ENCODE peak calls at places on chromosomes 7 and 10, in four cellular contexts. B is AG04450, C is upper lobe of right lung, J is spleen. M is an unnamed sample.

GRCh38 chr10:112208981-112209380 is 25.4 kb upstream of the GPAM start:
- DNase-seq in B (no peak), C (no peak), J (no peak), M (no peak)

GRCh38 chr7:103934508-103934907 is 55.0 kb downstream of the RELN start:
- DNase-seq in B (no peak), C (no peak), J (no peak), M (no peak)

GRCh38 chr7:151940048-151940845 is 16.0 kb upstream of the GALNTL5 start:
- DNase-seq in B (no peak), C (no peak), J (no peak), M (no peak)

GRCh38 chr7:130900471-130901076 is 166.6 kb upstream of the KLF14 start:
- DNase-seq in B (no peak), C (no peak), J (no peak), M (no peak)

GRCh38 chr7:17275749-17276671 is 22.4 kb upstream of the AHR start:
- DNase-seq in B (peak), C (no peak), J (no peak), M (no peak)

GRCh38 chr7:149790146-149790548 is 16.8 kb upstream of the ZNF467 start:
- DNase-seq in B (no peak), C (peak), J (peak), M (peak)

GRCh38 chr10:89147256-89147655 is 59.9 kb downstream of the CH25H start:
- DNase-seq in B (peak), C (no peak), J (no peak), M (no peak)

GRCh38 chr10:118931436-118931835 is 98.1 kb upstream of the NANOS1 start:
- DNase-seq in B (no peak), C (no peak), J (no peak), M (no peak)

GRCh38 chr7:27173412-27174076 is 576 bp downstream of the HOXA10 start:
- DNase-seq in B (no peak), C (peak), J (peak), M (no peak)

GRCh38 chr10:18140957-18141888 is 999 bp downstream of the CACNB2 start:
- DNase-seq in B (no peak), C (no peak), J (no peak), M (peak)

GRCh38 chr7:121298831-121299239 is 30.0 kb upstream of the WNT16 start:
- DNase-seq in B (no peak), C (no peak), J (no peak), M (no peak)

GRCh38 chr7:74453321-74454011 is at the start of gene GTF2IRD1:
- DNase-seq in B (peak), C (peak), J (no peak), M (peak)

GRCh38 chr7:50283206-50283605 is 21.3 kb upstream of the IKZF1 start:
- DNase-seq in B (no peak), C (no peak), J (no peak), M (no peak)

GRCh38 chr10:108782411-108782810 is 1140.9 kb downstream of the XPNPEP1 start:
- DNase-seq in B (no peak), C (no peak), J (no peak), M (no peak)

GRCh38 chr7:101792051-101792651 is 25.3 kb upstream of the CUX1 start:
- DNase-seq in B (no peak), C (peak), J (peak), M (no peak)

GRCh38 chr10:93139059-93139658 is 65.5 kb downstream of the CYP26A1 start:
- DNase-seq in B (no peak), C (no peak), J (no peak), M (no peak)

GRCh38 chr7:149627911-149628310 is 130.3 kb upstream of the ZNF746 start:
- DNase-seq in B (no peak), C (no peak), J (no peak), M (no peak)

GRCh38 chr7:90409667-90410066 is 6.4 kb downstream of the CLDN12 start:
- DNase-seq in B (no peak), C (no peak), J (no peak), M (no peak)

GRCh38 chr10:125824736-125825135 is 1.4 kb downstream of the BCCIP start:
- DNase-seq in B (no peak), C (no peak), J (no peak), M (no peak)

GRCh38 chr7:1700536-1701333 is 30.7 kb downstream of the ELFN1 start:
- DNase-seq in B (no peak), C (peak), J (peak), M (no peak)

GRCh38 chr7:95096123-95096395 is 188.7 kb downstream of the PPP1R9A start:
- DNase-seq in B (no peak), C (no peak), J (no peak), M (no peak)

GRCh38 chr10:114058297-114058696 is 14.6 kb downstream of the ADRB1 start:
- DNase-seq in B (no peak), C (no peak), J (no peak), M (no peak)

GRCh38 chr7:133310232-133310852 is 57.5 kb downstream of the EXOC4 start:
- DNase-seq in B (no peak), C (no peak), J (no peak), M (no peak)

GRCh38 chr10:16919076-16919972 is 102.1 kb upstream of the RSU1 start:
- DNase-seq in B (no peak), C (no peak), J (no peak), M (no peak)

GRCh38 chr10:16910795-16911164 is 93.6 kb upstream of the RSU1 start:
- DNase-seq in B (no peak), C (no peak), J (no peak), M (no peak)

GRCh38 chr10:16916496-16916895 is 99.3 kb upstream of the RSU1 start:
- DNase-seq in B (no peak), C (no peak), J (no peak), M (no peak)

GRCh38 chr10:16913266-16913665 is 96.0 kb upstream of the RSU1 start:
- DNase-seq in B (no peak), C (no peak), J (no peak), M (no peak)

GRCh38 chr10:16915308-16915707 is 98.1 kb upstream of the RSU1 start:
- DNase-seq in B (no peak), C (no peak), J (no peak), M (no peak)
- TF ChIP-seq CTCF in B (peak), C (no peak), J (no peak), M (no peak)

DNA sequence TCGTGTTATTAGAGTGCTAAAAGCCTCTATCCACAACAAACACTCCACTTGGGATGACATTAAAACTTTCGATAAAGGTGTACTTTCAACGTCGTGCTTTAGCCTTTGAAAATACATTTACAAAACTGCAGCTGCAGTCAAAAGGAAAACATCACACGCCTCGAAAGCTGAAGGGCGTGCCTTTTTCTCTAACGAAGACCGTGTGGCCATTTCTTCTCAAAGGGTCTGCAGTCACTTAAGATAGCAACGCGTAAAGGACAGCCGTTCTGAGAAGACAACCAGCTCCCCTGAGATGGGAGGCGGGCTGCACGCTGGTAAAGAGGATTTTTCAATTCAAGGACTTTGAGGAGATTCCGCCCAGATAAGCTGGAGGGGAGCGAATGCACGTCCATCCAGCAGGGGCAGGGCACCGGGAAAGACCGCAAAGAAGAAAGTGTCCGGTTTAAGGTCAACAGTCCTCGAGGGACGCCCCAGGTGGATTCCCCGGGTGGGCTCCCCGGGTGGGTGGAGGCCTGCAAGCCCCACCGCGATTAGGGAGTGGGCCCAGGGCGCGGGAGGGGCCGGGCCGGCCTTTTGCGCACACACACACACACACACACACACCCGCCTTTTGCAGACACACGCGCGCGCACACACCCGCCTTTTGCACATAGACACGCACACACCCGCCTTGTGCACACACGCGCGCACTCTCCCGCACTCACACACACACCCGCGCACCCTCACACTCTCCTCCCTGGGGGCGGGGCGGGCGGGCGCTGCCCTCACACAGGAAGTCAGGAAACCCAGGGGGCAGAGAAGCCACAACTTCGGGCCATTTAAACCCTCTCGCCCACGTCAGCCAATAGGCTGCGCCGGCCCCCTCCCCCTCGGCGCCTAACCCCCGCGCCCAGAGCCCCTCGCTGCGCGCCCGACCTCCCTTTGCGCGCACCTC is 767 bp downstream of the ARHGAP12 start:
- DNase-seq in B (no peak), C (peak), J (peak), M (peak)
- TF ChIP-seq CTCF in B (peak), C (peak), J (no peak), M (no peak)

GRCh38 chr10:21172774-21173432 is 275.8 kb upstream of the NEBL start:
- DNase-seq in B (no peak), C (peak), J (no peak), M (peak)

GRCh38 chr10:21169271-21169670 is 272.2 kb upstream of the NEBL start:
- DNase-seq in B (no peak), C (no peak), J (no peak), M (no peak)

GRCh38 chr10:21170216-21170615 is 273.1 kb upstream of the NEBL start:
- DNase-seq in B (no peak), C (no peak), J (no peak), M (no peak)

GRCh38 chr10:21171936-21172773 is 275.0 kb upstream of the NEBL start:
- DNase-seq in B (no peak), C (no peak), J (no peak), M (no peak)

GRCh38 chr10:21171197-21171935 is 274.3 kb upstream of the NEBL start:
- DNase-seq in B (no peak), C (no peak), J (no peak), M (no peak)
- TF ChIP-seq CTCF in B (peak), C (peak), J (no peak), M (no peak)

DNA sequence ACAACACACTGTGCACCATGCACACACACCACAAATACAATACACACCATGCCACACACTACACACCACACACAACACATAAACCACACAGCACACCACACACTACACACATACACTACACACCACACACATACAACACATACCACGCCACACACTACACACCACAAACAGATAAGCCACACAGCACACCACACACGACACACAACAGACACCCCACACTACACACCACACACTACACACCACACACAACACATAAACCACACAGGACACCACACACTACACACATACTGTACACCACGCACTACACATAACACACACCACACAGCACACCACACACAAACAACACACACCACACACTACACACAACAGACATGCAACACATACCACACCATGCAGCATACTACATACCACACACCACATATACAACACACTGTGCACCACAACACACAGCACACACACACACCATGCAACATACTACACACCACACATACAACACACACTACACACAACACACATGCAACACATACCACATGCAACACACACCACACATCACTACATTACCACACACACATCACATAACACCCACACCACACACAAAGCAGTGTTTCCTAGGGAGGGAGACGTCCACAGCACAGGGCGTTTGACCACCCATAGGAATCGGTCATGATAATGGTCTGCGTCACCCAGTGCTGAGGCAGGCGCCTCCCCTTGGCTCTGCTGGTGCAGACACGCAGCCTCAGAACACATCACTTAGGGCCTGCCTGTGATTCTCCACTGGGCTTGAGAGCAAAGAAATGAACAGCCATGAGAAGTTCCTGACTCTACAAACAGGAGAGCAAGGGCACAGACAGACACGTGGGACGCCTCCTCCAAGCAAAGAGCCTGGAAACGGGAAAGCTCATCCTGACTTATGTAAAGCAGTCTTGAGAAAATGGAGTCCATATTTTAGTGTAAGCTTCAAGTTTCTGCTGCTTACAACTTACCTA is 458.3 kb downstream of the PTPRN2 start:
- DNase-seq in B (no peak), C (peak), J (no peak), M (no peak)
- TF ChIP-seq CTCF in B (no peak), C (no peak), J (no peak), M (no peak)

GRCh38 chr7:6430271-6430940 is 17.3 kb downstream of the DAGLB start:
- DNase-seq in B (no peak), C (no peak), J (no peak), M (no peak)
- TF ChIP-seq CTCF in B (peak), C (no peak), J (no peak), M (no peak)

GRCh38 chr10:117477961-117478670 is 64.4 kb upstream of the EMX2 start:
- DNase-seq in B (no peak), C (no peak), J (peak), M (no peak)
- TF ChIP-seq CTCF in B (no peak), C (peak), J (no peak), M (no peak)

M was measured in endothelial cell.